ENCODE peak calls at places on chromosome 9, in ten cellular contexts. W, U, K, P, J, C, L, X, Y and D are unnamed samples.

GRCh38 chr9:2679011-2679410 is 38.3 kb upstream of the KCNV2 start:
- DNase-seq in W (no peak), U (no peak), K (no peak), P (no peak), J (no peak), C (no peak), L (no peak), X (no peak), Y (no peak), D (no peak)

GRCh38 chr9:4962085-4962484 is 23.0 kb upstream of the JAK2 start:
- DNase-seq in W (no peak), U (no peak), K (no peak), P (no peak), J (no peak), C (no peak), L (no peak), X (no peak), Y (no peak), D (no peak)

GRCh38 chr9:75233011-75233410 is 144.7 kb downstream of the OSTF1 start:
- DNase-seq in W (no peak), U (no peak), K (no peak), P (no peak), J (no peak), C (no peak), L (no peak), X (no peak), Y (no peak), D (no peak)

GRCh38 chr9:131181091-131181681 is 55.8 kb downstream of the NUP214 start:
- DNase-seq in W (no peak), U (no peak), K (no peak), P (no peak), J (no peak), C (no peak), L (no peak), X (no peak), Y (no peak), D (no peak)

GRCh38 chr9:71941060-71941568 is 29.7 kb downstream of the C9orf85 start:
- DNase-seq in W (no peak), U (no peak), K (no peak), P (no peak), J (no peak), C (no peak), L (no peak), X (no peak), Y (no peak), D (no peak)

GRCh38 chr9:129751841-129752801 is 721 bp downstream of the PTGES start:
- DNase-seq in W (peak; percentile 77), U (no peak), K (no peak), P (no peak), J (no peak), C (no peak), L (peak; percentile 37), X (peak; percentile 80), Y (no peak), D (peak; percentile 84)

GRCh38 chr9:114958021-114958846 is 27.8 kb upstream of the TNFSF8 start:
- DNase-seq in W (no peak), U (no peak), K (no peak), P (no peak), J (no peak), C (no peak), L (peak; percentile 13), X (no peak), Y (no peak), D (no peak)

GRCh38 chr9:131302244-131303075 is 12.9 kb downstream of the PLPP7 start:
- DNase-seq in W (no peak), U (no peak), K (no peak), P (no peak), J (no peak), C (no peak), L (no peak), X (no peak), Y (no peak), D (peak; percentile 75)

GRCh38 chr9:133030317-133031129 is at the start of gene GTF3C5:
- DNase-seq in W (peak; percentile 94), U (peak; percentile 88), K (peak; percentile 91), P (peak; percentile 88), J (peak; percentile 94), C (peak; percentile 92), L (peak; percentile 100), X (peak; percentile 93), Y (peak; percentile 88), D (peak; percentile 96)

GRCh38 chr9:133031130-133031422 is 279 bp downstream of the GTF3C5 start:
- DNase-seq in W (no peak), U (no peak), K (no peak), P (no peak), J (no peak), C (no peak), L (no peak), X (no peak), Y (no peak), D (no peak)

GRCh38 chr9:133031496-133031911 is 707 bp downstream of the GTF3C5 start:
- DNase-seq in W (no peak), U (no peak), K (no peak), P (no peak), J (no peak), C (no peak), L (no peak), X (no peak), Y (no peak), D (no peak)

GRCh38 chr9:133028221-133028620 is 2.6 kb upstream of the GTF3C5 start:
- DNase-seq in W (no peak), U (no peak), K (no peak), P (no peak), J (no peak), C (no peak), L (no peak), X (no peak), Y (no peak), D (no peak)

GRCh38 chr9:133029994-133030316 is 842 bp upstream of the GTF3C5 start:
- DNase-seq in W (no peak), U (no peak), K (peak; percentile 23), P (no peak), J (no peak), C (no peak), L (no peak), X (no peak), Y (no peak), D (no peak)
- H3K27ac ChIP-seq in W (peak overlapping the region; percentile 89), U (peak overlapping the region; percentile 83), K (peak overlapping the region; percentile 43), P (peak overlapping the region; percentile 49), J (peak overlapping the region; percentile 85), C (peak overlapping the region; percentile 55), L (peak overlapping the region; percentile 88), X (peak overlapping the region; percentile 71), Y (peak overlapping the region; percentile 75), D (peak overlapping the region; percentile 75)

GRCh38 chr9:135198144-135198543 is 110.7 kb downstream of the OLFM1 start:
- DNase-seq in W (no peak), U (no peak), K (no peak), P (no peak), J (no peak), C (no peak), L (no peak), X (no peak), Y (no peak), D (no peak)
- H3K27ac ChIP-seq in W (no peak overlapping the region), U (no peak overlapping the region), K (no peak overlapping the region), P (no peak overlapping the region), J (no peak overlapping the region), C (no peak overlapping the region), L (no peak overlapping the region), X (no peak overlapping the region), Y (no peak overlapping the region), D (no peak overlapping the region)

GRCh38 chr9:95498641-95499040 is 18.1 kb downstream of the PTCH1 start:
- DNase-seq in W (no peak), U (no peak), K (no peak), P (no peak), J (no peak), C (peak; percentile 64), L (no peak), X (no peak), Y (no peak), D (no peak)

GRCh38 chr9:95502248-95502647 is 14.5 kb downstream of the PTCH1 start:
- DNase-seq in W (no peak), U (no peak), K (no peak), P (no peak), J (no peak), C (no peak), L (no peak), X (no peak), Y (no peak), D (no peak)

GRCh38 chr9:95499101-95499676 is 17.6 kb downstream of the PTCH1 start:
- DNase-seq in W (no peak), U (no peak), K (no peak), P (no peak), J (no peak), C (no peak), L (no peak), X (no peak), Y (no peak), D (peak; percentile 29)

GRCh38 chr9:95497772-95498171 is 19.0 kb downstream of the PTCH1 start:
- DNase-seq in W (no peak), U (no peak), K (no peak), P (no peak), J (no peak), C (peak; percentile 93), L (no peak), X (no peak), Y (no peak), D (peak; percentile 54)

DNA sequence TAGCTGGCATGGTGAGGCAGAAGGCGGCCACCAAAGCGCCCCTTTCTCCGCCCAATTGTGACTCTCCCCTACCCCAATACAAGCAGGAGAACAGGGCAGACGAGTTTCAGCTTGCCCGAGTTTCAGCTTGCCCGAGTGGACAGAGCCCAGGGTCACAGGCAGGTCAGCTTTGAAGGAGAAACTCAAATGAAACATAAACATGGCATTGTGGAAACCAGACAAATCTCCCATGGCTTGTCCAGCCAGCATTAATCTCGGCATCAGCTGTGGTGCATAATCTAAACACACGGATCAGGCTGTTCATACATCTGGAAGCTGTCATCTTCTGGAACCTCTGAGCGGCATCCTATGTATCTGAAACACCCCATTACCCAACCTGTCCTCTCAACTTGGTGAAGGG is 16.9 kb downstream of the PTCH1 start:
- DNase-seq in W (no peak), U (no peak), K (no peak), P (no peak), J (no peak), C (peak; percentile 71), L (no peak), X (peak; percentile 46), Y (no peak), D (peak; percentile 87)
- H3K27ac ChIP-seq in W (no peak overlapping the region), U (no peak overlapping the region), K (no peak overlapping the region), P (no peak overlapping the region), J (no peak overlapping the region), C (peak overlapping the region; percentile 72), L (no peak overlapping the region), X (no peak overlapping the region), Y (no peak overlapping the region), D (peak overlapping the region; percentile 46)

GRCh38 chr9:22170990-22171663 is 162.0 kb upstream of the CDKN2B start:
- DNase-seq in W (no peak), U (no peak), K (no peak), P (no peak), J (no peak), C (no peak), L (no peak), X (no peak), Y (no peak), D (no peak)

GRCh38 chr9:22170162-22170932 is 161.2 kb upstream of the CDKN2B start:
- DNase-seq in W (no peak), U (no peak), K (no peak), P (no peak), J (no peak), C (no peak), L (no peak), X (no peak), Y (no peak), D (peak; percentile 17)

GRCh38 chr9:22171691-22172090 is 162.6 kb upstream of the CDKN2B start:
- DNase-seq in W (no peak), U (no peak), K (no peak), P (no peak), J (no peak), C (no peak), L (no peak), X (no peak), Y (no peak), D (no peak)

GRCh38 chr9:22169732-22170131 is 160.6 kb upstream of the CDKN2B start:
- DNase-seq in W (no peak), U (no peak), K (no peak), P (no peak), J (no peak), C (no peak), L (no peak), X (no peak), Y (no peak), D (no peak)

DNA sequence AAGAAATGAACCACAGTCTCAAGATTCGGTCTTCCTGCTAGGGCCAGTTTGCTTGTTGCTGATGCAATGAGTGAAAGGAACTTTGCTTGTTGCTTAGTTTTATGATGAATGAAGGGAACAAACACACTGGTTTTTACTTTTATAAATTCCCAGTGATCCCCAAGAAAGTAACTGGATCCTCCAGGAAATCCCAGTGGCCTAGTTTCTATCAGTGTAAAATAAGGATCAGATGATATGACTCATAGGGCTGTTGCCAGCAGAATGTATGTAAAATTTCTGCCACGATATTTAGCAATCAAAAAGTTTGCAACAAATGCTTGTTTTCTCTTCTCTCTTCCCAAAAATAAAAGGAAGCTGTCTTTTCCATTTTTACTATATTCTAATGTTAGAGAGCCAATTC is 160.1 kb upstream of the CDKN2B start:
- DNase-seq in W (no peak), U (no peak), K (no peak), P (no peak), J (no peak), C (no peak), L (no peak), X (no peak), Y (no peak), D (peak; percentile 48)
- H3K27ac ChIP-seq in W (no peak overlapping the region), U (no peak overlapping the region), K (no peak overlapping the region), P (no peak overlapping the region), J (no peak overlapping the region), C (no peak overlapping the region), L (no peak overlapping the region), X (no peak overlapping the region), Y (no peak overlapping the region), D (peak overlapping the region; percentile 27)